ENCODE peak calls at places on chromosomes 13 and 19, in ten cellular contexts. M is A549; K is gastrocnemius medialis; V is right cardiac atrium; B is psoas muscle; H is CD4-positive, alpha-beta T cell; Z is PC-3; T is tibial artery; G is brain microvascular endothelial cell; S is heart right ventricle. I is an unnamed sample.

GRCh38 chr19:43501661-43502418 is 2.7 kb downstream of the PHLDB3 start:
- DNase-seq in B (no peak), V (peak), T (no peak), M (no peak), S (no peak), H (no peak), G (no peak), K (no peak), Z (no peak), I (no peak)

GRCh38 chr19:54673222-54673621 is 10.4 kb downstream of the LILRB4 start:
- DNase-seq in H (no peak), G (no peak), V (no peak), T (peak), M (no peak), K (no peak), Z (no peak), B (no peak), S (no peak), I (no peak)

GRCh38 chr13:20363604-20364003 is 131.5 kb upstream of the GJB6 start:
- DNase-seq in M (no peak), K (no peak), Z (no peak), G (no peak), B (no peak), S (no peak), H (no peak), T (no peak), V (no peak), I (no peak)

GRCh38 chr19:55440411-55441105 is 2.5 kb downstream of the SHISA7 start:
- DNase-seq in S (no peak), T (no peak), Z (no peak), G (no peak), K (no peak), V (no peak), M (no peak), B (no peak), H (no peak), I (no peak)

GRCh38 chr13:27744861-27745260 is 47.4 kb upstream of the GSX1 start:
- DNase-seq in T (no peak), Z (no peak), K (no peak), B (no peak), H (no peak), V (no peak), G (no peak), M (no peak), S (no peak), I (no peak)

GRCh38 chr19:53374288-53374687 is 8.8 kb downstream of the ZNF525 start:
- DNase-seq in G (no peak), M (no peak), V (no peak), H (no peak), Z (no peak), B (no peak), T (no peak), S (no peak), K (no peak), I (no peak)

GRCh38 chr13:64041296-64041695 is 2625.6 kb upstream of the PCDH20 start:
- DNase-seq in K (no peak), S (no peak), H (no peak), V (no peak), M (no peak), T (no peak), Z (no peak), B (no peak), G (no peak), I (no peak)

GRCh38 chr13:114118763-114119123 is 13.7 kb downstream of the RASA3 start:
- DNase-seq in V (peak), Z (peak), S (no peak), K (no peak), B (peak), T (no peak), H (no peak), G (peak), M (no peak), I (no peak)

GRCh38 chr19:21604941-21605548 is 99.6 kb downstream of the ZNF429 start:
- DNase-seq in B (no peak), S (peak), M (no peak), T (no peak), G (no peak), K (no peak), Z (no peak), V (no peak), H (no peak), I (no peak)

GRCh38 chr19:8445488-8446001 is 770 bp downstream of the HNRNPM start:
- DNase-seq in V (peak), B (peak), T (peak), S (peak), H (peak), G (no peak), M (no peak), K (peak), Z (peak), I (no peak)

GRCh38 chr13:60134376-60134775 is 29.4 kb downstream of the DIAPH3 start:
- DNase-seq in M (peak), T (no peak), S (no peak), Z (no peak), G (no peak), K (no peak), H (no peak), V (no peak), B (no peak), I (no peak)

GRCh38 chr13:46839399-46839798 is 42.4 kb upstream of the ESD start:
- DNase-seq in S (no peak), G (no peak), M (no peak), V (no peak), B (no peak), H (no peak), K (no peak), T (no peak), Z (no peak), I (no peak)

GRCh38 chr19:55253842-55254624 is 4.8 kb downstream of the PPP6R1 start:
- DNase-seq in K (no peak), H (peak), V (no peak), S (no peak), B (no peak), Z (no peak), T (no peak), M (no peak), G (no peak), I (no peak)

GRCh38 chr13:78787189-78787588 is 128.2 kb upstream of the OBI1 start:
- DNase-seq in B (no peak), H (no peak), V (no peak), Z (no peak), T (no peak), M (no peak), G (no peak), K (no peak), S (no peak), I (no peak)

GRCh38 chr19:8641908-8642547 is 11.6 kb downstream of the NFILZ start:
- DNase-seq in M (peak), Z (peak), B (no peak), V (no peak), S (no peak), H (no peak), G (peak), K (no peak), T (no peak), I (no peak)

GRCh38 chr13:113796948-113797676 is 38.1 kb downstream of the TMEM255B start:
- DNase-seq in Z (no peak), V (no peak), S (no peak), G (no peak), B (no peak), T (no peak), H (no peak), K (no peak), M (no peak), I (no peak)

GRCh38 chr19:7953576-7953975 is 10.1 kb upstream of the TIMM44 start:
- DNase-seq in S (no peak), K (no peak), V (no peak), H (no peak), T (no peak), G (no peak), B (no peak), Z (no peak), M (no peak), I (no peak)

GRCh38 chr19:1668339-1669123 is 16.1 kb upstream of the TCF3 start:
- DNase-seq in T (no peak), M (no peak), K (no peak), S (no peak), Z (no peak), B (no peak), H (no peak), V (no peak), G (no peak), I (no peak)

GRCh38 chr13:23623394-23623793 is 53.2 kb downstream of the TNFRSF19 start:
- DNase-seq in M (no peak), S (no peak), T (no peak), Z (no peak), G (no peak), V (no peak), B (no peak), H (no peak), K (no peak), I (no peak)

GRCh38 chr13:59531571-59532091 is 632.1 kb downstream of the DIAPH3 start:
- DNase-seq in G (peak), S (peak), V (peak), M (peak), B (peak), H (no peak), Z (peak), T (peak), K (peak), I (no peak)

GRCh38 chr19:48329167-48329891 is 4.0 kb downstream of the EMP3 start:
- DNase-seq in G (no peak), K (no peak), M (no peak), Z (peak), S (no peak), H (peak), B (no peak), V (no peak), T (no peak), I (no peak)

GRCh38 chr13:49587311-49587847 is 2.0 kb upstream of the RCBTB1 start:
- DNase-seq in S (no peak), M (no peak), V (no peak), T (no peak), Z (peak), H (no peak), B (no peak), G (peak), K (no peak), I (no peak)

GRCh38 chr19:10701955-10702307 is 692 bp downstream of the QTRT1 start:
- DNase-seq in K (no peak), Z (peak), B (no peak), G (no peak), T (no peak), H (no peak), M (no peak), V (no peak), S (no peak), I (no peak)

GRCh38 chr19:32870154-32870573 is 597 bp upstream of the SLC7A9 start:
- DNase-seq in B (no peak), Z (no peak), T (no peak), H (no peak), K (no peak), G (no peak), S (no peak), M (no peak), V (no peak), I (no peak)

GRCh38 chr13:40784540-40784939 is 4.9 kb upstream of the SLC25A15 start:
- DNase-seq in H (no peak), S (no peak), V (no peak), T (no peak), K (no peak), B (no peak), G (no peak), Z (no peak), M (no peak), I (no peak)
- H3K27ac ChIP-seq in H (no peak), S (no peak), V (no peak), T (no peak), K (no peak), B (no peak), G (no peak), Z (no peak), M (no peak), I (no peak)

GRCh38 chr13:112672651-112673284 is 17.1 kb upstream of the ATP11A start:
- DNase-seq in B (no peak), S (no peak), H (no peak), T (no peak), G (no peak), M (no peak), K (no peak), V (no peak), Z (no peak), I (no peak)
- H3K27ac ChIP-seq in B (no peak), S (no peak), H (no peak), T (no peak), G (no peak), M (no peak), K (no peak), V (no peak), Z (no peak), I (no peak)

GRCh38 chr13:71798723-71799122 is 68.3 kb downstream of the DACH1 start:
- DNase-seq in M (no peak), H (no peak), Z (no peak), B (no peak), S (no peak), G (no peak), T (no peak), K (no peak), V (no peak), I (no peak)
- H3K27ac ChIP-seq in M (no peak), H (no peak), Z (no peak), B (no peak), S (no peak), G (no peak), T (no peak), K (no peak), V (no peak), I (no peak)

DNA sequence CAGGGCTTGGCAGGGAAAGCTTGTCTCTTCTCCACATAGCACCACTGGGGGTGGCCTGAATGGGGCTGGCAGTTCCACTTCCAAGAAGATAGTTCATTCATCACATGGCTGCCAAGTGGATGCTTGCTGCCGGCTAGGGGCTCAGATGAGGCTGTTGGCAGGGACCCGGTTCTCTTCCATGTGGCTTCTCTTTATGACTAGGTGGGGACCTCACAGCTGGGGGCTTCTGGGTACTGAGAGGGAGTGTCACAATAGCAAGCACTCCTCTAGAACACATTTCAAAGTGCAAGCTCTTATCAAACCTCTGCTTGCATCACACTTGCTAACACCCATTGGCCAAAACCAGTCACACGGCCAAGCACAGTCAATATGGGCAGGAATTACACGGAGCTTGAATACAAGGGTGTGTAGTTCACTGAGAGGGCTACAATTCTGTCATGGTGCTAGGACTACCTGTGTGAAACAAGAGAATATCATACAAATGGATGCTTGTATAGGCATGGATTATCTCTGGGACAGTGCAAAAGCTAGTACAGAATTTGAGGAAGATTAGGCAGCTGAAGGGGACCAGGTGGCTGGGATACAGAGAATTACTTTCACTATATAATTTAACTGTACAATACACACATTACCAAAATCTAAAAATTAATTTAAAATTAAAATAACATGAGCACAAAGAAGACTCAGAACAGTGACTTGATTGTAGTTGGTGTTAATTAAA is 32.3 kb downstream of the ATP7B start:
- DNase-seq in S (no peak), K (no peak), T (no peak), V (no peak), Z (no peak), G (no peak), H (no peak), M (no peak), B (no peak), I (no peak)
- H3K27ac ChIP-seq in S (no peak), K (no peak), T (no peak), V (no peak), Z (no peak), G (no peak), H (no peak), M (no peak), B (no peak), I (no peak)

GRCh38 chr13:73842621-73843020 is 291.6 kb downstream of the KLF12 start:
- DNase-seq in H (no peak), G (peak), Z (no peak), M (no peak), B (no peak), S (no peak), T (no peak), V (no peak), K (no peak), I (no peak)

GRCh38 chr13:73833331-73834070 is 300.7 kb downstream of the KLF12 start:
- DNase-seq in Z (no peak), M (no peak), H (no peak), S (no peak), G (no peak), B (no peak), V (no peak), T (no peak), K (no peak), I (no peak)

GRCh38 chr13:73832203-73832602 is 302.0 kb downstream of the KLF12 start:
- DNase-seq in B (no peak), Z (peak), M (peak), S (no peak), K (no peak), T (no peak), G (no peak), V (no peak), H (no peak), I (no peak)

GRCh38 chr13:73835138-73835721 is 299.0 kb downstream of the KLF12 start:
- DNase-seq in V (no peak), T (no peak), Z (peak), K (no peak), B (no peak), S (no peak), M (peak), H (no peak), G (no peak), I (no peak)

GRCh38 chr13:73837147-73837546 is 297.1 kb downstream of the KLF12 start:
- DNase-seq in B (no peak), G (no peak), M (no peak), V (no peak), Z (no peak), K (no peak), S (no peak), T (no peak), H (no peak), I (no peak)
- H3K27ac ChIP-seq in B (no peak), G (no peak), M (no peak), V (no peak), Z (no peak), K (no peak), S (no peak), T (no peak), H (no peak), I (no peak)

DNA sequence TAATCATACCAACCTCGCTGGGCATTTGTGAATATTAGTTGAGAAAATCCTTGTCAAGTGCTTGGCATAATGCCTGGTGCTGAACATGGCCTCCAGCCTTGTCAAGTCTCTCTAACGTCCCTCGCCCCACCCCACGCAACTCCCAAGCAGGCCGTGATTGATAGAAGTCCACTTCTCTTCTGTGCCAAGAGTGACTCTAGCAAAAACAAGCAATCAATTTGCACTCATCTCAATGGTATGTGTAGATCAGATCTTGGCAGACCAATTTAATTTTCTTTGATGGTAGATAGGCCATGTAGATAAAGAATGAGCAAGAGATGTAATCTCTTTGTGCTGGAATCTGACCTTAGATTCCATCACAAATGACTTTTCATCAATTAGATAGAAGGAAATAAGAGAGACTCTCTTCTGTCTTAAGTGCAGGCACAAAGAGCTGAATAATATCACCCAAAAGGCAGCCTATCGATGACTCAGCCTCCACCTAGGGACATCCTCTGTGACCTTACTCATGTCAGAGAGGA is 31.0 kb upstream of the KATNAL1 start:
- DNase-seq in M (no peak), B (no peak), Z (peak), K (no peak), V (no peak), H (no peak), T (no peak), G (peak), S (no peak), I (no peak)
- H3K27ac ChIP-seq in M (no peak), B (no peak), Z (no peak), K (no peak), V (no peak), H (no peak), T (no peak), G (no peak), S (no peak), I (no peak)

GRCh38 chr13:74090869-74091605 is 43.2 kb downstream of the KLF12 start:
- DNase-seq in B (no peak), T (no peak), G (no peak), M (no peak), S (no peak), H (no peak), K (no peak), V (no peak), Z (no peak), I (no peak)

GRCh38 chr13:74090397-74090796 is 43.8 kb downstream of the KLF12 start:
- DNase-seq in G (no peak), H (no peak), T (no peak), S (no peak), V (no peak), Z (peak), K (no peak), M (no peak), B (no peak), I (no peak)

GRCh38 chr13:74097116-74097515 is 37.1 kb downstream of the KLF12 start:
- DNase-seq in B (no peak), K (no peak), G (no peak), H (no peak), Z (no peak), M (no peak), T (no peak), S (no peak), V (no peak), I (no peak)

GRCh38 chr13:74093691-74094090 is 40.5 kb downstream of the KLF12 start:
- DNase-seq in M (no peak), V (no peak), H (no peak), G (no peak), T (no peak), S (no peak), Z (no peak), K (no peak), B (no peak), I (no peak)

GRCh38 chr13:74092711-74093110 is 41.5 kb downstream of the KLF12 start:
- DNase-seq in K (no peak), S (no peak), T (no peak), H (no peak), M (no peak), V (no peak), B (no peak), Z (no peak), G (no peak), I (no peak)
- H3K27ac ChIP-seq in K (no peak), S (no peak), T (no peak), H (no peak), M (no peak), V (no peak), B (no peak), Z (no peak), G (no peak), I (no peak)

I was measured in Panc1.